ENCODE peak calls at places on chromosomes 3 and 15, in ten cellular contexts. O is activated naive CD4-positive, alpha-beta T cell treated with anti-CD3 and anti-CD28 coated beads for 36 hours; G is fibroblast of mammary gland; I is GM23248; N is K562; L is GM23338; S is naive B cell; J is CD8-positive, alpha-beta T cell; B is GM10248; U is type B pancreatic cell. X is an unnamed sample.
A peak's percentile ranks its signal among the peaks of the same experiment; 100 is the strongest.

GRCh38 chr3:15102256-15102655 is 3.3 kb upstream of the RBSN start:
- DNase-seq in N (no peak), B (no peak), I (peak; percentile 4), O (no peak), S (no peak), J (no peak), G (no peak), L (no peak), U (no peak), X (no peak)

GRCh38 chr3:43540625-43541024 is 81.2 kb downstream of the ANO10 start:
- DNase-seq in I (peak; percentile 70), G (peak; percentile 17), J (no peak), U (no peak), B (no peak), O (no peak), S (no peak), L (no peak), N (no peak), X (peak; percentile 42)

GRCh38 chr3:25662921-25663320 is 1.8 kb downstream of the TOP2B start:
- DNase-seq in L (no peak), I (peak; percentile 26), O (no peak), N (no peak), B (no peak), S (no peak), U (no peak), J (no peak), G (no peak), X (no peak)

GRCh38 chr15:69475769-69476358 is 23.2 kb downstream of the RPLP1 start:
- DNase-seq in I (peak; percentile 81), L (peak; percentile 83), J (peak; percentile 45), O (peak; percentile 82), U (peak; percentile 83), S (peak; percentile 56), B (peak; percentile 70), G (peak; percentile 66), N (peak; percentile 85), X (peak; percentile 90)

GRCh38 chr3:12837295-12837986 is 3.9 kb downstream of the RPL32 start:
- DNase-seq in L (no peak), O (no peak), U (no peak), S (no peak), B (no peak), G (no peak), I (no peak), J (no peak), N (no peak), X (no peak)

GRCh38 chr15:92930776-92931175 is 30.7 kb downstream of the CHD2 start:
- DNase-seq in U (no peak), I (peak; percentile 91), N (no peak), S (no peak), B (no peak), J (no peak), L (no peak), O (no peak), G (peak; percentile 80), X (peak; percentile 76)

GRCh38 chr15:80182611-80183210 is 29.9 kb downstream of the FAH start:
- DNase-seq in S (no peak), U (no peak), B (no peak), N (no peak), L (no peak), J (no peak), O (no peak), G (peak; percentile 74), I (peak; percentile 76), X (peak; percentile 80)

GRCh38 chr3:70000028-70000410 is 486 bp downstream of the SAMMSON start:
- DNase-seq in I (no peak), N (no peak), O (no peak), U (no peak), G (no peak), J (no peak), L (peak; percentile 3), B (no peak), S (no peak), X (no peak)

GRCh38 chr3:52400275-52400793 is 44.6 kb downstream of the SEMA3G start:
- DNase-seq in N (no peak), S (no peak), I (no peak), U (no peak), L (no peak), B (no peak), G (no peak), J (no peak), O (no peak), X (no peak)

GRCh38 chr15:51547656-51548055 is 74.9 kb downstream of the DMXL2 start:
- DNase-seq in O (no peak), G (no peak), U (no peak), J (no peak), S (no peak), I (no peak), L (no peak), N (no peak), B (no peak), X (no peak)

X was measured in AG20443.